ENCODE peak calls at places on chromosomes 4 and X, in six cellular contexts. One of them, this sample, is unnamed.

GRCh38 chr4:143587703-143588102 is 74.2 kb downstream of the SMARCA5 start:
- DNase-seq in colonic mucosa: no peak
- DNase-seq in fibroblast of villous mesenchyme: no peak
- DNase-seq in sigmoid colon: no peak
- DNase-seq in astrocyte of the spinal cord: no peak
- DNase-seq in bronchial epithelial cell: peak; percentile 12
- DNase-seq in this sample: no peak

GRCh38 chrX:48045410-48046311 is 25.8 kb downstream of the ZNF630 start:
- DNase-seq in colonic mucosa: peak; percentile 32
- DNase-seq in fibroblast of villous mesenchyme: peak; percentile 93
- DNase-seq in sigmoid colon: no peak
- DNase-seq in astrocyte of the spinal cord: peak; percentile 35
- DNase-seq in bronchial epithelial cell: peak; percentile 75
- DNase-seq in this sample: no peak

GRCh38 chr4:73707918-73708577 is 32.3 kb upstream of the CXCL8 start:
- DNase-seq in colonic mucosa: peak; percentile 68
- DNase-seq in fibroblast of villous mesenchyme: peak; percentile 90
- DNase-seq in sigmoid colon: peak; percentile 73
- DNase-seq in astrocyte of the spinal cord: peak; percentile 93
- DNase-seq in bronchial epithelial cell: peak; percentile 94
- DNase-seq in this sample: no peak

GRCh38 chr4:129342820-129343219 is 246.9 kb downstream of the C4orf33 start:
- DNase-seq in colonic mucosa: no peak
- DNase-seq in fibroblast of villous mesenchyme: peak; percentile 81
- DNase-seq in sigmoid colon: no peak
- DNase-seq in astrocyte of the spinal cord: peak; percentile 74
- DNase-seq in bronchial epithelial cell: peak; percentile 95
- DNase-seq in this sample: no peak

GRCh38 chr4:185359767-185360446 is 35.8 kb downstream of the LRP2BP start:
- DNase-seq in colonic mucosa: no peak
- DNase-seq in fibroblast of villous mesenchyme: peak; percentile 42
- DNase-seq in sigmoid colon: no peak
- DNase-seq in astrocyte of the spinal cord: peak; percentile 84
- DNase-seq in bronchial epithelial cell: peak; percentile 12
- DNase-seq in this sample: no peak

GRCh38 chrX:40006025-40007017 is 91.4 kb downstream of the BCOR start:
- DNase-seq in colonic mucosa: peak; percentile 69
- DNase-seq in fibroblast of villous mesenchyme: peak; percentile 21
- DNase-seq in sigmoid colon: no peak
- DNase-seq in astrocyte of the spinal cord: no peak
- DNase-seq in bronchial epithelial cell: no peak
- DNase-seq in this sample: no peak

GRCh38 chr4:55069248-55069647 is 56.1 kb downstream of the KDR start:
- DNase-seq in colonic mucosa: no peak
- DNase-seq in fibroblast of villous mesenchyme: no peak
- DNase-seq in sigmoid colon: no peak
- DNase-seq in astrocyte of the spinal cord: peak; percentile 59
- DNase-seq in bronchial epithelial cell: no peak
- DNase-seq in this sample: no peak

GRCh38 chr4:40190880-40191815 is 5.7 kb upstream of the RHOH start:
- DNase-seq in colonic mucosa: peak; percentile 22
- DNase-seq in fibroblast of villous mesenchyme: peak; percentile 82
- DNase-seq in sigmoid colon: no peak
- DNase-seq in astrocyte of the spinal cord: no peak
- DNase-seq in bronchial epithelial cell: peak; percentile 50
- DNase-seq in this sample: no peak

GRCh38 chrX:39676434-39676833 is 421.3 kb downstream of the BCOR start:
- DNase-seq in colonic mucosa: no peak
- DNase-seq in fibroblast of villous mesenchyme: no peak
- DNase-seq in sigmoid colon: no peak
- DNase-seq in astrocyte of the spinal cord: no peak
- DNase-seq in bronchial epithelial cell: no peak
- DNase-seq in this sample: no peak

GRCh38 chr4:142463195-142463594 is 382.9 kb downstream of the INPP4B start:
- DNase-seq in colonic mucosa: no peak
- DNase-seq in fibroblast of villous mesenchyme: no peak
- DNase-seq in sigmoid colon: no peak
- DNase-seq in astrocyte of the spinal cord: peak; percentile 33
- DNase-seq in bronchial epithelial cell: no peak
- DNase-seq in this sample: no peak

GRCh38 chr4:24878256-24879016 is 34.4 kb downstream of the CCDC149 start:
- DNase-seq in colonic mucosa: no peak
- DNase-seq in fibroblast of villous mesenchyme: no peak
- DNase-seq in sigmoid colon: no peak
- DNase-seq in astrocyte of the spinal cord: no peak
- DNase-seq in bronchial epithelial cell: no peak
- DNase-seq in this sample: no peak

GRCh38 chr4:102663073-102663472 is 97.7 kb downstream of the MANBA start:
- DNase-seq in colonic mucosa: no peak
- DNase-seq in fibroblast of villous mesenchyme: peak; percentile 94
- DNase-seq in sigmoid colon: no peak
- DNase-seq in astrocyte of the spinal cord: peak; percentile 70
- DNase-seq in bronchial epithelial cell: peak; percentile 80
- DNase-seq in this sample: no peak

GRCh38 chr4:2822461-2823300 is 21.0 kb upstream of the ADD1 start:
- DNase-seq in colonic mucosa: no peak
- DNase-seq in fibroblast of villous mesenchyme: no peak
- DNase-seq in sigmoid colon: peak; percentile 58
- DNase-seq in astrocyte of the spinal cord: no peak
- DNase-seq in bronchial epithelial cell: no peak
- DNase-seq in this sample: no peak

GRCh38 chrX:56728321-56728720 is 722 bp upstream of the NBDY start:
- DNase-seq in colonic mucosa: no peak
- DNase-seq in fibroblast of villous mesenchyme: peak; percentile 6
- DNase-seq in sigmoid colon: no peak
- DNase-seq in astrocyte of the spinal cord: peak; percentile 32
- DNase-seq in bronchial epithelial cell: peak; percentile 13
- DNase-seq in this sample: no peak

GRCh38 chr4:32145987-32146386 is 1425.8 kb downstream of the PCDH7 start:
- DNase-seq in colonic mucosa: no peak
- DNase-seq in fibroblast of villous mesenchyme: no peak
- DNase-seq in sigmoid colon: no peak
- DNase-seq in astrocyte of the spinal cord: no peak
- DNase-seq in bronchial epithelial cell: no peak
- DNase-seq in this sample: no peak

GRCh38 chrX:122046815-122047214 is 999.4 kb downstream of the GLUD2 start:
- DNase-seq in colonic mucosa: no peak
- DNase-seq in fibroblast of villous mesenchyme: peak; percentile 7
- DNase-seq in sigmoid colon: no peak
- DNase-seq in astrocyte of the spinal cord: peak; percentile 2
- DNase-seq in bronchial epithelial cell: no peak
- DNase-seq in this sample: no peak

GRCh38 chr4:153472122-153473037 is 6.2 kb downstream of the TMEM131L start:
- DNase-seq in colonic mucosa: no peak
- DNase-seq in fibroblast of villous mesenchyme: no peak
- DNase-seq in sigmoid colon: no peak
- DNase-seq in astrocyte of the spinal cord: no peak
- DNase-seq in bronchial epithelial cell: no peak
- DNase-seq in this sample: peak; percentile 41

GRCh38 chrX:125710403-125711062 is 390.9 kb downstream of the TEX13C start:
- DNase-seq in colonic mucosa: no peak
- DNase-seq in fibroblast of villous mesenchyme: no peak
- DNase-seq in sigmoid colon: no peak
- DNase-seq in astrocyte of the spinal cord: no peak
- DNase-seq in bronchial epithelial cell: no peak
- DNase-seq in this sample: no peak

GRCh38 chrX:85084770-85085393 is 81.2 kb downstream of the APOOL start:
- DNase-seq in colonic mucosa: peak; percentile 23
- DNase-seq in fibroblast of villous mesenchyme: peak; percentile 42
- DNase-seq in sigmoid colon: no peak
- DNase-seq in astrocyte of the spinal cord: peak; percentile 33
- DNase-seq in bronchial epithelial cell: peak; percentile 33
- DNase-seq in this sample: peak; percentile 39

GRCh38 chr4:7206856-7207567 is 14.7 kb downstream of the SORCS2 start:
- DNase-seq in colonic mucosa: peak; percentile 36
- DNase-seq in fibroblast of villous mesenchyme: peak; percentile 80
- DNase-seq in sigmoid colon: peak; percentile 95
- DNase-seq in astrocyte of the spinal cord: peak; percentile 93
- DNase-seq in bronchial epithelial cell: peak; percentile 56
- DNase-seq in this sample: no peak

GRCh38 chr4:2450394-2451035 is 18.4 kb upstream of the RNF4 start:
- DNase-seq in colonic mucosa: no peak
- DNase-seq in fibroblast of villous mesenchyme: no peak
- DNase-seq in sigmoid colon: peak; percentile 54
- DNase-seq in astrocyte of the spinal cord: no peak
- DNase-seq in bronchial epithelial cell: no peak
- DNase-seq in this sample: no peak

GRCh38 chr4:147378780-147379179 is 102.1 kb upstream of the EDNRA start:
- DNase-seq in colonic mucosa: no peak
- DNase-seq in fibroblast of villous mesenchyme: no peak
- DNase-seq in sigmoid colon: no peak
- DNase-seq in astrocyte of the spinal cord: no peak
- DNase-seq in bronchial epithelial cell: peak; percentile 71
- DNase-seq in this sample: no peak

GRCh38 chr4:91340843-91341242 is 962.9 kb upstream of the GRID2 start:
- DNase-seq in colonic mucosa: no peak
- DNase-seq in fibroblast of villous mesenchyme: no peak
- DNase-seq in sigmoid colon: no peak
- DNase-seq in astrocyte of the spinal cord: no peak
- DNase-seq in bronchial epithelial cell: no peak
- DNase-seq in this sample: no peak

GRCh38 chr4:105060628-105061027 is 86.0 kb upstream of the TET2 start:
- DNase-seq in colonic mucosa: no peak
- DNase-seq in fibroblast of villous mesenchyme: no peak
- DNase-seq in sigmoid colon: no peak
- DNase-seq in astrocyte of the spinal cord: peak; percentile 83
- DNase-seq in bronchial epithelial cell: peak; percentile 47
- DNase-seq in this sample: peak; percentile 66

GRCh38 chr4:80202784-80203553 is 5.7 kb downstream of the PRDM8 start:
- DNase-seq in colonic mucosa: no peak
- DNase-seq in fibroblast of villous mesenchyme: peak; percentile 23
- DNase-seq in sigmoid colon: peak; percentile 72
- DNase-seq in astrocyte of the spinal cord: no peak
- DNase-seq in bronchial epithelial cell: no peak
- DNase-seq in this sample: peak; percentile 45

GRCh38 chr4:80201326-80202151 is 4.2 kb downstream of the PRDM8 start:
- DNase-seq in colonic mucosa: no peak
- DNase-seq in fibroblast of villous mesenchyme: peak; percentile 27
- DNase-seq in sigmoid colon: no peak
- DNase-seq in astrocyte of the spinal cord: peak; percentile 56
- DNase-seq in bronchial epithelial cell: no peak
- DNase-seq in this sample: no peak

GRCh38 chr4:80199947-80200346 is 2.6 kb downstream of the PRDM8 start:
- DNase-seq in colonic mucosa: no peak
- DNase-seq in fibroblast of villous mesenchyme: no peak
- DNase-seq in sigmoid colon: no peak
- DNase-seq in astrocyte of the spinal cord: no peak
- DNase-seq in bronchial epithelial cell: no peak
- DNase-seq in this sample: no peak

GRCh38 chr4:80204433-80204832 is 7.1 kb downstream of the PRDM8 start:
- DNase-seq in colonic mucosa: no peak
- DNase-seq in fibroblast of villous mesenchyme: no peak
- DNase-seq in sigmoid colon: no peak
- DNase-seq in astrocyte of the spinal cord: no peak
- DNase-seq in bronchial epithelial cell: no peak
- DNase-seq in this sample: no peak

GRCh38 chr4:80202190-80202711 is 4.9 kb downstream of the PRDM8 start:
- DNase-seq in colonic mucosa: peak; percentile 87
- DNase-seq in fibroblast of villous mesenchyme: peak; percentile 75
- DNase-seq in sigmoid colon: peak; percentile 95
- DNase-seq in astrocyte of the spinal cord: peak; percentile 82
- DNase-seq in bronchial epithelial cell: peak; percentile 46
- DNase-seq in this sample: peak; percentile 81
- TF ChIP-seq CTCF in colonic mucosa: peak; percentile 80
- TF ChIP-seq CTCF in fibroblast of villous mesenchyme: peak; percentile 59
- TF ChIP-seq CTCF in sigmoid colon: peak; percentile 83
- TF ChIP-seq CTCF in astrocyte of the spinal cord: peak; percentile 68
- TF ChIP-seq CTCF in bronchial epithelial cell: peak; percentile 79
- TF ChIP-seq CTCF in this sample: peak; percentile 94

GRCh38 chr4:38320833-38321232 is 343.2 kb upstream of the KLF3 start:
- DNase-seq in colonic mucosa: no peak
- DNase-seq in fibroblast of villous mesenchyme: no peak
- DNase-seq in sigmoid colon: no peak
- DNase-seq in astrocyte of the spinal cord: no peak
- DNase-seq in bronchial epithelial cell: no peak
- DNase-seq in this sample: no peak

GRCh38 chr4:38317238-38317637 is 346.8 kb upstream of the KLF3 start:
- DNase-seq in colonic mucosa: no peak
- DNase-seq in fibroblast of villous mesenchyme: no peak
- DNase-seq in sigmoid colon: no peak
- DNase-seq in astrocyte of the spinal cord: no peak
- DNase-seq in bronchial epithelial cell: no peak
- DNase-seq in this sample: no peak

GRCh38 chr4:38319456-38320348 is 344.3 kb upstream of the KLF3 start:
- DNase-seq in colonic mucosa: peak; percentile 99
- DNase-seq in fibroblast of villous mesenchyme: peak; percentile 93
- DNase-seq in sigmoid colon: peak; percentile 97
- DNase-seq in astrocyte of the spinal cord: peak; percentile 91
- DNase-seq in bronchial epithelial cell: peak; percentile 75
- DNase-seq in this sample: peak; percentile 85

GRCh38 chr4:38320349-38320707 is 343.7 kb upstream of the KLF3 start:
- DNase-seq in colonic mucosa: no peak
- DNase-seq in fibroblast of villous mesenchyme: no peak
- DNase-seq in sigmoid colon: no peak
- DNase-seq in astrocyte of the spinal cord: no peak
- DNase-seq in bronchial epithelial cell: no peak
- DNase-seq in this sample: no peak

DNA sequence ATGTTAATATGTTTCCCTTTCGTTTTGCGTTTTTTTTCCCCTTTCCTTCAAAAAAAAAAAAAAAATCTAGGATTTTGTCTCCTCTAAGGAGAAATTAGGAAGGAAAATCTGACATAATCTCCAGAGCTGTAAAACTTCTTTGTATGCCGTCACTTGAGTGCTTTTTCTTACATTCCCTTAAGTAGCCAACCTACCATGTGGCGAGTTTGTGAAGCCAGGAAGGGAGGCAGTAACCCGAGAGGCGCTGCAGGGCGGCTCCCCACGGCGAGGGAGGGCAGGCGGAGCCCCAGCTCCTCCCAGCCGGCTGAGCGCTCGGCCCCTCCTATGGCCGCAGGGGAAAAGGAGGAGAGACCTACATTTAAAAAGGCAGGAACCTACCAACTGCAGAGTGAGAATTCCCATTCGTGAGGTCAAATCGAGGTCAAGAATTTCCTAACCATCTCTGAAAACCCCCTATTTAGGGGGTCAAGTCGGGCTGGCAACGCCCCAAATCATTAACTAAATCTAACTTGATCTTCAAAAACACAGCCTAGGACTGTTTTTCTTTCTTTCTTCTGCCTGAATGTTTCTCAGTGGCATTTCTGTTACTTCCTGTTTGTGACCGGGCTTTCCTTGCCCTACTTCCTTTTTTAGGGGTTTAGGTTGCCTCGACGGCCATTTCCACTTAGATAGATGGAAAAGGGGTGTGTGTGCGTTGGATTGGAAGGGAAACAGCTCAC is 345.1 kb upstream of the KLF3 start:
- DNase-seq in colonic mucosa: peak; percentile 92
- DNase-seq in fibroblast of villous mesenchyme: peak; percentile 97
- DNase-seq in sigmoid colon: peak; percentile 96
- DNase-seq in astrocyte of the spinal cord: peak; percentile 98
- DNase-seq in bronchial epithelial cell: peak; percentile 87
- DNase-seq in this sample: peak; percentile 90
- TF ChIP-seq CTCF in colonic mucosa: no peak
- TF ChIP-seq CTCF in fibroblast of villous mesenchyme: no peak
- TF ChIP-seq CTCF in sigmoid colon: no peak
- TF ChIP-seq CTCF in astrocyte of the spinal cord: no peak
- TF ChIP-seq CTCF in bronchial epithelial cell: no peak
- TF ChIP-seq CTCF in this sample: no peak

GRCh38 chr4:8917868-8918783 is 46.5 kb upstream of the HMX1 start:
- DNase-seq in colonic mucosa: peak; percentile 68
- DNase-seq in fibroblast of villous mesenchyme: peak; percentile 21
- DNase-seq in sigmoid colon: peak; percentile 65
- DNase-seq in astrocyte of the spinal cord: peak; percentile 16
- DNase-seq in bronchial epithelial cell: peak; percentile 28
- DNase-seq in this sample: peak; percentile 81
- TF ChIP-seq CTCF in colonic mucosa: peak; percentile 81
- TF ChIP-seq CTCF in fibroblast of villous mesenchyme: peak; percentile 76
- TF ChIP-seq CTCF in sigmoid colon: peak; percentile 52
- TF ChIP-seq CTCF in astrocyte of the spinal cord: peak; percentile 84
- TF ChIP-seq CTCF in bronchial epithelial cell: peak; percentile 91
- TF ChIP-seq CTCF in this sample: peak; percentile 94

GRCh38 chrX:111007238-111007637 is 88.8 kb upstream of the PAK3 start:
- DNase-seq in colonic mucosa: no peak
- DNase-seq in fibroblast of villous mesenchyme: no peak
- DNase-seq in sigmoid colon: no peak
- DNase-seq in astrocyte of the spinal cord: no peak
- DNase-seq in bronchial epithelial cell: no peak
- DNase-seq in this sample: no peak
- TF ChIP-seq CTCF in colonic mucosa: no peak
- TF ChIP-seq CTCF in fibroblast of villous mesenchyme: no peak
- TF ChIP-seq CTCF in sigmoid colon: no peak
- TF ChIP-seq CTCF in astrocyte of the spinal cord: no peak
- TF ChIP-seq CTCF in bronchial epithelial cell: no peak
- TF ChIP-seq CTCF in this sample: no peak

This sample was measured in GM10248.